ENCODE peak calls at places on chromosomes 11 and 22, in four cellular contexts. D, P, C and H are unnamed samples.

GRCh38 chr11:44774131-44774530 is 47.4 kb downstream of the TSPAN18 start:
- DNase-seq in D (peak), C (no peak), P (no peak), H (no peak)

GRCh38 chr11:69121621-69122336 is 34.0 kb upstream of the SMIM38 start:
- DNase-seq in C (no peak), P (no peak), D (no peak), H (no peak)

GRCh38 chr11:65658174-65659021 is 4.3 kb downstream of the RELA start:
- DNase-seq in P (no peak), D (no peak), C (no peak), H (no peak)

GRCh38 chr11:58334708-58335107 is 24.2 kb downstream of the OR5B17 start:
- DNase-seq in P (peak), D (no peak), C (peak), H (peak)

GRCh38 chr11:46290598-46291309 is 13.3 kb downstream of the CREB3L1 start:
- DNase-seq in C (no peak), D (peak), P (peak), H (no peak)

GRCh38 chr11:75264971-75265370 is 24.4 kb downstream of the TPBGL start:
- DNase-seq in C (no peak), P (no peak), D (no peak), H (no peak)

GRCh38 chr11:48105096-48105990 is 111.3 kb upstream of the OR4B1 start:
- DNase-seq in D (no peak), P (no peak), C (no peak), H (no peak)

GRCh38 chr22:35582861-35583670 is 34.1 kb downstream of the MB start:
- DNase-seq in C (peak), P (no peak), D (no peak), H (no peak)

GRCh38 chr22:45976351-45977002 is 485 bp downstream of the WNT7B start:
- DNase-seq in P (no peak), D (no peak), C (no peak), H (no peak)

GRCh38 chr11:409008-409599 is 5.7 kb downstream of the SIGIRR start:
- DNase-seq in D (no peak), C (no peak), P (no peak), H (no peak)

GRCh38 chr11:93719310-93719709 is 22.0 kb downstream of the TAF1D start:
- DNase-seq in P (no peak), C (no peak), D (no peak), H (no peak)

GRCh38 chr11:2748061-2748813 is 48.4 kb upstream of the KCNQ1OT1 start:
- DNase-seq in P (no peak), D (no peak), C (no peak), H (no peak)

GRCh38 chr22:47282851-47283250 is 520.4 kb downstream of the TBC1D22A start:
- DNase-seq in C (no peak), D (no peak), P (no peak), H (no peak)

GRCh38 chr22:29142116-29142515 is 63.6 kb upstream of the EMID1 start:
- DNase-seq in C (no peak), P (no peak), D (no peak), H (no peak)

GRCh38 chr11:61082931-61083531 is 19.3 kb upstream of the CD5 start:
- DNase-seq in P (no peak), C (no peak), D (no peak), H (no peak)

GRCh38 chr22:19080853-19081252 is 41.4 kb downstream of the DGCR2 start:
- DNase-seq in C (no peak), D (no peak), P (no peak), H (no peak)

GRCh38 chr11:61704838-61705237 is 24.6 kb downstream of the DAGLA start:
- DNase-seq in D (no peak), C (no peak), P (no peak), H (no peak)

GRCh38 chr22:33248927-33249326 is 190.7 kb upstream of the SYN3 start:
- DNase-seq in D (no peak), P (no peak), C (no peak), H (no peak)

GRCh38 chr22:44031111-44031963 is 7.2 kb downstream of the PARVB start:
- DNase-seq in C (no peak), P (no peak), D (no peak), H (no peak)

GRCh38 chr22:39494471-39495120 is 7.5 kb upstream of the MIEF1 start:
- DNase-seq in C (no peak), P (no peak), D (no peak), H (no peak)

GRCh38 chr22:25105817-25106650 is 93.6 kb upstream of the CRYBB3 start:
- DNase-seq in D (no peak), P (no peak), C (no peak), H (no peak)

GRCh38 chr11:119729581-119730346 is 764 bp upstream of the NECTIN1 start:
- DNase-seq in P (peak), C (peak), D (no peak), H (no peak)

GRCh38 chr22:32623943-32624342 is 149.3 kb downstream of the FBXO7 start:
- DNase-seq in C (no peak), D (peak), P (peak), H (peak)

DNA sequence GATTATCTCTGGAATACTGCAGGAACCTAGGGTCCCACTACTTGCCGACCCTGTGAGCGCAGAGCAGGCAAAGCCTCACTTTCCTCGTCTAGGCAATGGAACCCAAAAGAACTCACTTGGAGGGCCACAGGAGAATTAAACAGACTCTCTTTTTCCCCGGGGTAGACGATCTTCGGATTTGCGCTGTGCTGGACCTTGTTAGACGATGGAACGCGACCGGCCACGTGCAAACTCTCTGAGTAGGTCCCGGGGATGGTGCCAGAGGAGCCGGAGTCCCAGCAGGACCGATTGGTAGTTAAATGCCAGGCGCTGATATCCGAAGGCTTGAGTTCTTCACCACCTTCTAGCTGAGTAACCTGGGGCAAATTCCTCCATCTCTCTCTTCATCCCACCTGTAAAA is 1.0 kb upstream of the SLC1A2 start:
- DNase-seq in P (no peak), C (no peak), D (no peak), H (no peak)
- H3K4me3 ChIP-seq in P (no peak), C (no peak), D (peak), H (peak)

DNA sequence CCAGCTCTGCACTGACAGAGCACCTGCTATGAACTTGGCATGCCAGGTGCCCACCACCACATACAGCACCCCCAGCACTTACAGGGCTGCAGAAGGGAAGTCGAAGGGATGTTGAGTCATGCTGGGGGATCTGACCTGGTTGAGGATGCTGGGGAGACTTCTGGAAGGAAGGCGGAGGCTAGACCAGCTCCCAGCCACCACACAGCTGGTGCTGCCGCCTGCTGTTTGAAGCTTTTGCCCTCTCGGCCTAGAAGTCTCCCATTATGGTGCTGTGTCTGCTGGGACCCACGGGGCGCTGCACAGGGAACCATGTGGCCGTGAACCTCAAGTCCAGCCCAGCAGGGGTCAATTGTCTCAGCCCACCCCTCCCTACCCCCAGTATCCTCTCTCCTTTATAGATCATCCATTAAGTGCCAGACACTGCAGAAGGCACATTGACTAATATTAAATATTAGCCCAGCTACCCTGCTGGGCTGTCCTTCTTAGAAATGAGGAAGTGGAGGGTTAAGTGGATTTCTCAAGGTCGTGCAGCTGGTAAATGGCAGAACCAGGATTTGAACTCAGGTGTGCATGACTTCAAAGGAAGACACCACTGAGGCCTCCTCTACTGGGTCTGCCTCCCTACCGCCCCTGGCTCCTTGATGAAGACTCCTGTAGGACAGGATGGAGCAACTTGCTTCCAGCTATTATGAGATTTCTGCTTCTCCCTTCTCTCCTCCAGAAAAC is 49.7 kb downstream of the CYTH4 start:
- DNase-seq in D (no peak), P (no peak), C (no peak), H (no peak)
- TF ChIP-seq CTCF in D (no peak), P (no peak), C (no peak), H (no peak)

DNA sequence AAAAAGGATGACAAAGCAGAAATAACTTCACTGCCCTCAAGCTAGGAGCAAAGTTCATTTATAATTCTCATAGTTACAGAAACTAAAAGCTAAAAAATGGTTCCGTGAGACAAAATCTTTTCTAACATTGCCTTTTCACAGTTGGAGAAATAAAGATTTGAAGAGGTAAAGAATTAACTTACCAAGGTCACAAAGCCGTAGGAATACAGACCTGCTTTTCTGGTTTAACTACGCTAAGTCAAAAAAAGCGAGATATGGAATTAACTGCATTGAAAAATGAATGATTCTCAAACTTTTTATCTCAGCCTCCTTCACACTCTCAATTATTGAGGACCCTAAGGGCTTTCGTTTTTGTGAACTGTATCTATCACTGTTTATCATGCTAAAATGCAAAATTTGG is 95.3 kb downstream of the SLC17A6 start:
- DNase-seq in P (no peak), C (no peak), D (no peak), H (no peak)
- H3K4me3 ChIP-seq in P (no peak), C (no peak), D (no peak), H (no peak)

GRCh38 chr22:17472886-17473285 is 90.4 kb upstream of the SLC25A18 start:
- DNase-seq in P (no peak), C (no peak), D (no peak), H (no peak)
- TF ChIP-seq CTCF in P (no peak), C (no peak), D (no peak), H (no peak)